ENCODE peak calls at places on chromosomes 4 and X, in five cellular contexts. J, P, T, Y and S are unnamed samples.

GRCh38 chr4:76499461-76499860 is 64.4 kb downstream of the SHROOM3 start:
- DNase-seq in J (no peak), P (no peak), T (no peak), Y (no peak), S (no peak)

GRCh38 chr4:18020145-18020670 is 1.3 kb downstream of the LCORL start:
- DNase-seq in J (peak; percentile 53), P (no peak), T (peak; percentile 51), Y (no peak), S (no peak)

GRCh38 chrX:129779747-129780146 is at the start of gene SASH3:
- DNase-seq in J (no peak), P (no peak), T (no peak), Y (no peak), S (no peak)

GRCh38 chrX:150478496-150479492 is 89.6 kb upstream of the MTM1 start:
- DNase-seq in J (no peak), P (no peak), T (no peak), Y (no peak), S (no peak)

GRCh38 chr4:163681208-163681821 is 186.8 kb downstream of the TMA16 start:
- DNase-seq in J (peak; percentile 63), P (peak; percentile 11), T (peak; percentile 33), Y (peak; percentile 13), S (no peak)

GRCh38 chr4:118816538-118817177 is 19.3 kb downstream of the SEC24D start:
- DNase-seq in J (no peak), P (no peak), T (no peak), Y (no peak), S (no peak)

GRCh38 chr4:123304151-123305021 is 92.2 kb upstream of the SPRY1 start:
- DNase-seq in J (peak; percentile 96), P (no peak), T (peak; percentile 15), Y (peak; percentile 20), S (no peak)

GRCh38 chrX:45668686-45669443 is 468.2 kb upstream of the DIPK2B start:
- DNase-seq in J (no peak), P (no peak), T (no peak), Y (no peak), S (no peak)

GRCh38 chr4:3445111-3445820 is 3.5 kb downstream of the HGFAC start:
- DNase-seq in J (no peak), P (no peak), T (no peak), Y (no peak), S (no peak)

GRCh38 chrX:84188320-84188834 is 378 bp upstream of the RPS6KA6 start:
- DNase-seq in J (no peak), P (peak; percentile 32), T (peak; percentile 75), Y (peak; percentile 53), S (no peak)

GRCh38 chrX:84182521-84182920 is 5.5 kb downstream of the RPS6KA6 start:
- DNase-seq in J (no peak), P (no peak), T (no peak), Y (no peak), S (no peak)

GRCh38 chrX:84189125-84189524 is 1.1 kb upstream of the RPS6KA6 start:
- DNase-seq in J (no peak), P (no peak), T (no peak), Y (no peak), S (no peak)

GRCh38 chrX:84187501-84188319 is at the start of gene RPS6KA6:
- DNase-seq in J (peak; percentile 81), P (peak; percentile 14), T (peak; percentile 22), Y (peak; percentile 36), S (peak; percentile 84)

GRCh38 chrX:84186603-84187358 is 1.2 kb downstream of the RPS6KA6 start:
- DNase-seq in J (peak; percentile 67), P (no peak), T (no peak), Y (peak; percentile 2), S (no peak)
- TF ChIP-seq CTCF in J (no peak), P (no peak), T (no peak), Y (no peak), S (no peak)

GRCh38 chrX:28590394-28590793 is 3.1 kb downstream of the IL1RAPL1 start:
- DNase-seq in J (no peak), P (no peak), T (no peak), Y (no peak), S (no peak)

GRCh38 chrX:28591542-28591941 is 4.3 kb downstream of the IL1RAPL1 start:
- DNase-seq in J (no peak), P (no peak), T (no peak), Y (no peak), S (no peak)

DNA sequence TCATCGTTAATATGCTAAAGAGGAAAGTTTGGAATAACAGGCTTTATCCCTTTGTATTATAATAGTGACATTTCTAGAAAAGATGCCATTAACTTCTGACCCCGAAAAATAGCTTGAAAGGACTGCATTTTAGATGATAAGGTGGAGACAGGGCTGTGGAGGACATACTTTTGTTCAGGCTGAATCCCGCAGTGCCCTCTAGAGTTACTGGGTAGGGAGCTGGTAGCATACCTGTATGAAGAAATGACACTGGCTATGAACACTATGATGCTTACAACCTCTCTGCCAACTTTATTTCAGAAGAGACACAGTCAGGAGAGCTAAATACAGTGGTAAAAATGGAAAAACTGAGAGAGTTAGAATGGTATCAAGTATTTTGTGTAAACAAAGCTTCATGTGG is 8.1 kb downstream of the IL1RAPL1 start:
- DNase-seq in J (no peak), P (no peak), T (no peak), Y (no peak), S (no peak)
- TF ChIP-seq CTCF in J (peak; percentile 63), P (no peak), T (no peak), Y (no peak), S (no peak)

GRCh38 chr4:89164400-89164799 is 53.1 kb downstream of the TIGD2 start:
- DNase-seq in J (no peak), P (no peak), T (no peak), Y (no peak), S (no peak)
- TF ChIP-seq CTCF in J (no peak), P (no peak), T (no peak), Y (no peak), S (peak; percentile 27)

GRCh38 chr4:81260443-81261102 is 45.6 kb upstream of the PRKG2 start:
- DNase-seq in J (peak; percentile 66), P (no peak), T (no peak), Y (peak; percentile 10), S (no peak)
- TF ChIP-seq CTCF in J (peak; percentile 83), P (no peak), T (peak; percentile 30), Y (peak; percentile 68), S (peak; percentile 20)

GRCh38 chr4:180567080-180567479 is 1676.1 kb upstream of the TENM3 start:
- DNase-seq in J (no peak), P (no peak), T (no peak), Y (no peak), S (no peak)
- TF ChIP-seq CTCF in J (no peak), P (no peak), T (no peak), Y (no peak), S (no peak)